ENCODE peak calls at places on chromosomes 11 and 22, in eight cellular contexts. One of them, this sample, is unnamed.

GRCh38 chr11:14773755-14774154 is 118.3 kb downstream of the CYP2R1 start:
- DNase-seq in right lobe of liver: no peak
- DNase-seq in breast epithelium: no peak
- DNase-seq in ovary: no peak
- DNase-seq in adrenal gland: no peak
- DNase-seq in A549: no peak
- DNase-seq in testis: no peak
- DNase-seq in tibial nerve: no peak
- DNase-seq in this sample: no peak

GRCh38 chr11:39570526-39570925 is 1888.9 kb downstream of the LRRC4C start:
- DNase-seq in right lobe of liver: no peak
- DNase-seq in breast epithelium: no peak
- DNase-seq in ovary: no peak
- DNase-seq in adrenal gland: no peak
- DNase-seq in A549: no peak
- DNase-seq in testis: no peak
- DNase-seq in tibial nerve: no peak
- DNase-seq in this sample: no peak

GRCh38 chr22:31150615-31151014 is 9.4 kb upstream of the RNF185 start:
- DNase-seq in right lobe of liver: no peak
- DNase-seq in breast epithelium: no peak
- DNase-seq in ovary: no peak
- DNase-seq in adrenal gland: no peak
- DNase-seq in A549: no peak
- DNase-seq in testis: no peak
- DNase-seq in tibial nerve: no peak
- DNase-seq in this sample: no peak

GRCh38 chr11:112548641-112549040 is 288.0 kb upstream of the PLET1 start:
- DNase-seq in right lobe of liver: no peak
- DNase-seq in breast epithelium: no peak
- DNase-seq in ovary: no peak
- DNase-seq in adrenal gland: no peak
- DNase-seq in A549: no peak
- DNase-seq in testis: no peak
- DNase-seq in tibial nerve: no peak
- DNase-seq in this sample: no peak

GRCh38 chr22:45196308-45196707 is 32.6 kb downstream of the NUP50 start:
- DNase-seq in right lobe of liver: no peak
- DNase-seq in breast epithelium: no peak
- DNase-seq in ovary: no peak
- DNase-seq in adrenal gland: no peak
- DNase-seq in A549: no peak
- DNase-seq in testis: no peak
- DNase-seq in tibial nerve: no peak
- DNase-seq in this sample: no peak

GRCh38 chr11:93444671-93445073 is 98.5 kb downstream of the SMCO4 start:
- DNase-seq in right lobe of liver: no peak
- DNase-seq in breast epithelium: no peak
- DNase-seq in ovary: peak; percentile 11
- DNase-seq in adrenal gland: no peak
- DNase-seq in A549: no peak
- DNase-seq in testis: no peak
- DNase-seq in tibial nerve: no peak
- DNase-seq in this sample: no peak

GRCh38 chr11:87359401-87359800 is 321.7 kb downstream of the TMEM135 start:
- DNase-seq in right lobe of liver: no peak
- DNase-seq in breast epithelium: no peak
- DNase-seq in ovary: no peak
- DNase-seq in adrenal gland: no peak
- DNase-seq in A549: no peak
- DNase-seq in testis: no peak
- DNase-seq in tibial nerve: no peak
- DNase-seq in this sample: no peak

GRCh38 chr22:28222976-28223375 is 303.9 kb upstream of the PITPNB start:
- DNase-seq in right lobe of liver: no peak
- DNase-seq in breast epithelium: no peak
- DNase-seq in ovary: no peak
- DNase-seq in adrenal gland: no peak
- DNase-seq in A549: no peak
- DNase-seq in testis: no peak
- DNase-seq in tibial nerve: no peak
- DNase-seq in this sample: no peak

GRCh38 chr11:86793307-86793706 is 7.0 kb upstream of the PRSS23 start:
- DNase-seq in right lobe of liver: no peak
- DNase-seq in breast epithelium: no peak
- DNase-seq in ovary: no peak
- DNase-seq in adrenal gland: no peak
- DNase-seq in A549: no peak
- DNase-seq in testis: no peak
- DNase-seq in tibial nerve: no peak
- DNase-seq in this sample: no peak

GRCh38 chr11:44268807-44269080 is 41.2 kb downstream of the ALX4 start:
- DNase-seq in right lobe of liver: no peak
- DNase-seq in breast epithelium: no peak
- DNase-seq in ovary: no peak
- DNase-seq in adrenal gland: no peak
- DNase-seq in A549: no peak
- DNase-seq in testis: no peak
- DNase-seq in tibial nerve: no peak
- DNase-seq in this sample: no peak

GRCh38 chr22:36465232-36466021 is 16.0 kb downstream of the TXN2 start:
- DNase-seq in right lobe of liver: peak; percentile 92
- DNase-seq in breast epithelium: peak; percentile 97
- DNase-seq in ovary: peak; percentile 74
- DNase-seq in adrenal gland: peak; percentile 98
- DNase-seq in A549: peak; percentile 75
- DNase-seq in testis: peak; percentile 50
- DNase-seq in tibial nerve: no peak
- DNase-seq in this sample: peak; percentile 89
- H3K4me1 ChIP-seq in right lobe of liver: no peaks in the 10 kb centered on the region
- H3K4me1 ChIP-seq in breast epithelium: peaks cover 2% of the 10 kb centered on the region
- H3K4me1 ChIP-seq in ovary: peaks cover 10% of the 10 kb centered on the region
- H3K4me1 ChIP-seq in adrenal gland: peaks cover 21% of the 10 kb centered on the region
- H3K4me1 ChIP-seq in A549: peaks cover 89% of the 10 kb centered on the region
- H3K4me1 ChIP-seq in testis: peaks cover 18% of the 10 kb centered on the region
- H3K4me1 ChIP-seq in tibial nerve: no peaks in the 10 kb centered on the region
- H3K4me1 ChIP-seq in this sample: peaks cover 23% of the 10 kb centered on the region

GRCh38 chr11:61429346-61429690 is 457 bp downstream of the CPSF7 start:
- DNase-seq in right lobe of liver: peak; percentile 73
- DNase-seq in breast epithelium: peak; percentile 32
- DNase-seq in ovary: peak; percentile 72
- DNase-seq in adrenal gland: peak; percentile 49
- DNase-seq in A549: peak; percentile 58
- DNase-seq in testis: peak; percentile 81
- DNase-seq in tibial nerve: peak; percentile 28
- DNase-seq in this sample: no peak
- TF ChIP-seq POLR2A in right lobe of liver: no peak
- TF ChIP-seq POLR2A in breast epithelium: no peak
- TF ChIP-seq POLR2A in ovary: no peak
- TF ChIP-seq POLR2A in adrenal gland: no peak
- TF ChIP-seq POLR2A in A549: peak; percentile 20
- TF ChIP-seq POLR2A in testis: no peak
- TF ChIP-seq POLR2A in tibial nerve: no peak
- TF ChIP-seq POLR2A in this sample: no peak

DNA sequence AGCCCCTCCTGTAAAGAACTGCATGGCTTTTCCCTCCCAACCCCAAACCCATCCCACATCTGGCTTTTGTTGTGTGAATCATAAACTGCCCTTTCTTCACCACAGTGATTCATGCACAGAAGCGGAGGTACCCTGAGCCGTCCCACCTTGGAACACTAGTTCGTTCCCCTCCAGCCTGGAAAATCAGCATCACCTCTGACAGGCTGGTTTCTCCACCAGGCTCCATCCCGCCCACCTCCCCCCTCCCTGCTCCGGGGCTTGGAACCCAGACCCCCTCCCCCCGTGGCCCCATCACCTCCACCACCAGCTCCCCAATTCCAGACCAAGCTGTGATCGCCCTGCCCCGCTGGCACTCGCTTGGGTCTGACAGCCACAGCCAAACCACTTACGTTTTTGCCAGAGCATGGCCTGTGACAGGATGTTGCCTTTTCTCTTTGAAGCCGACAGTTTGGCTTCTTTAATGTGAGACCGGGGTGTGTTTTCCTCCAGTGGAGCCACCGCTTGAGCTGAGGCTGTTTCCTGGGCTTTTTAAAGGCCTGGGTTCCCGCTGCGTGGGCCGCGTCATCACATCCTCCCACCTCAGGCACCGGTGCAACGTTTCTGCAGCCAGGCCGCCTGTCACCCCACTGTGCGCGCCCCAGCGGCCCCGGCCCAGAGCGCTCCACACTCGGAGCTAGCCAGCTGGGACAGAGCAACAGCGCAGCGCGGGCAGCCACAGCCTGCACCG is at the start of gene POU2AF1:
- DNase-seq in right lobe of liver: no peak
- DNase-seq in breast epithelium: peak; percentile 52
- DNase-seq in ovary: no peak
- DNase-seq in adrenal gland: no peak
- DNase-seq in A549: no peak
- DNase-seq in testis: no peak
- DNase-seq in tibial nerve: no peak
- DNase-seq in this sample: no peak
- H3K4me1 ChIP-seq in right lobe of liver: no peaks in the 10 kb centered on the region
- H3K4me1 ChIP-seq in breast epithelium: no peaks in the 10 kb centered on the region
- H3K4me1 ChIP-seq in ovary: peaks cover 2% of the 10 kb centered on the region
- H3K4me1 ChIP-seq in adrenal gland: no peaks in the 10 kb centered on the region
- H3K4me1 ChIP-seq in A549: no peaks in the 10 kb centered on the region
- H3K4me1 ChIP-seq in testis: no peaks in the 10 kb centered on the region
- H3K4me1 ChIP-seq in tibial nerve: no peaks in the 10 kb centered on the region
- H3K4me1 ChIP-seq in this sample: no peaks in the 10 kb centered on the region

GRCh38 chr11:114060402-114061052 is 1.0 kb downstream of the ZBTB16 start:
- DNase-seq in right lobe of liver: peak; percentile 64
- DNase-seq in breast epithelium: no peak
- DNase-seq in ovary: peak; percentile 72
- DNase-seq in adrenal gland: peak; percentile 55
- DNase-seq in A549: no peak
- DNase-seq in testis: no peak
- DNase-seq in tibial nerve: no peak
- DNase-seq in this sample: no peak
- TF ChIP-seq POLR2A in right lobe of liver: no peak
- TF ChIP-seq POLR2A in breast epithelium: no peak
- TF ChIP-seq POLR2A in ovary: peak; percentile 40
- TF ChIP-seq POLR2A in adrenal gland: peak; percentile 63
- TF ChIP-seq POLR2A in A549: no peak
- TF ChIP-seq POLR2A in testis: no peak
- TF ChIP-seq POLR2A in tibial nerve: no peak
- TF ChIP-seq POLR2A in this sample: peak; percentile 23

GRCh38 chr11:68432874-68433273 is 27.7 kb upstream of the PPP6R3 start:
- DNase-seq in right lobe of liver: no peak
- DNase-seq in breast epithelium: no peak
- DNase-seq in ovary: no peak
- DNase-seq in adrenal gland: no peak
- DNase-seq in A549: no peak
- DNase-seq in testis: no peak
- DNase-seq in tibial nerve: no peak
- DNase-seq in this sample: no peak
- H3K4me1 ChIP-seq in right lobe of liver: no peaks in the 10 kb centered on the region
- H3K4me1 ChIP-seq in breast epithelium: peaks cover 1% of the 10 kb centered on the region
- H3K4me1 ChIP-seq in ovary: no peaks in the 10 kb centered on the region
- H3K4me1 ChIP-seq in adrenal gland: peaks cover 12% of the 10 kb centered on the region
- H3K4me1 ChIP-seq in A549: peaks cover 12% of the 10 kb centered on the region
- H3K4me1 ChIP-seq in testis: no peaks in the 10 kb centered on the region
- H3K4me1 ChIP-seq in tibial nerve: no peaks in the 10 kb centered on the region
- H3K4me1 ChIP-seq in this sample: no peaks in the 10 kb centered on the region

This sample was measured in prostate gland.